ENCODE peak calls at places on chromosomes 13 and 19, in six cellular contexts. One of them, this sample, is unnamed.

GRCh38 chr13:107421951-107422350 is 793.4 kb downstream of the LIG4 start:
- DNase-seq in GM12878: no peak
- DNase-seq in A549: no peak
- DNase-seq in K562: no peak
- DNase-seq in HepG2: no peak
- DNase-seq in endothelial cell of umbilical vein: no peak
- DNase-seq in this sample: no peak

GRCh38 chr19:55460670-55461258 is 678 bp downstream of the ISOC2 start:
- DNase-seq in GM12878: no peak
- DNase-seq in A549: peak; percentile 75
- DNase-seq in K562: peak; percentile 92
- DNase-seq in HepG2: peak; percentile 84
- DNase-seq in endothelial cell of umbilical vein: peak; percentile 46
- DNase-seq in this sample: peak; percentile 72

GRCh38 chr19:51368366-51369282 is at the start of gene CLDND2:
- DNase-seq in GM12878: no peak
- DNase-seq in A549: no peak
- DNase-seq in K562: peak; percentile 50
- DNase-seq in HepG2: no peak
- DNase-seq in endothelial cell of umbilical vein: no peak
- DNase-seq in this sample: peak; percentile 86

GRCh38 chr13:114032121-114032799 is 58.4 kb upstream of the C13orf46 start:
- DNase-seq in GM12878: no peak
- DNase-seq in A549: no peak
- DNase-seq in K562: no peak
- DNase-seq in HepG2: peak; percentile 47
- DNase-seq in endothelial cell of umbilical vein: peak; percentile 84
- DNase-seq in this sample: no peak

GRCh38 chr13:78978381-78978998 is 319.5 kb upstream of the OBI1 start:
- DNase-seq in GM12878: peak; percentile 24
- DNase-seq in A549: peak; percentile 56
- DNase-seq in K562: peak; percentile 52
- DNase-seq in HepG2: peak; percentile 50
- DNase-seq in endothelial cell of umbilical vein: peak; percentile 70
- DNase-seq in this sample: peak; percentile 73

GRCh38 chr19:964116-964520 is 20.0 kb upstream of the WDR18 start:
- DNase-seq in GM12878: no peak
- DNase-seq in A549: no peak
- DNase-seq in K562: no peak
- DNase-seq in HepG2: no peak
- DNase-seq in endothelial cell of umbilical vein: no peak
- DNase-seq in this sample: no peak

GRCh38 chr19:29873801-29874575 is 62.2 kb downstream of the CCNE1 start:
- DNase-seq in GM12878: no peak
- DNase-seq in A549: no peak
- DNase-seq in K562: no peak
- DNase-seq in HepG2: no peak
- DNase-seq in endothelial cell of umbilical vein: no peak
- DNase-seq in this sample: no peak

GRCh38 chr19:2050349-2050990 is 574 bp downstream of the MKNK2 start:
- DNase-seq in GM12878: no peak
- DNase-seq in A549: no peak
- DNase-seq in K562: no peak
- DNase-seq in HepG2: no peak
- DNase-seq in endothelial cell of umbilical vein: no peak
- DNase-seq in this sample: no peak

GRCh38 chr19:15072930-15073647 is 8.9 kb upstream of the OR1I1 start:
- DNase-seq in GM12878: no peak
- DNase-seq in A549: no peak
- DNase-seq in K562: peak; percentile 18
- DNase-seq in HepG2: peak; percentile 39
- DNase-seq in endothelial cell of umbilical vein: no peak
- DNase-seq in this sample: no peak

GRCh38 chr13:94739235-94739634 is 26.9 kb upstream of the SOX21 start:
- DNase-seq in GM12878: no peak
- DNase-seq in A549: no peak
- DNase-seq in K562: no peak
- DNase-seq in HepG2: no peak
- DNase-seq in endothelial cell of umbilical vein: no peak
- DNase-seq in this sample: no peak

GRCh38 chr13:106318941-106319411 is 216.5 kb downstream of the EFNB2 start:
- DNase-seq in GM12878: no peak
- DNase-seq in A549: peak; percentile 47
- DNase-seq in K562: no peak
- DNase-seq in HepG2: no peak
- DNase-seq in endothelial cell of umbilical vein: peak; percentile 97
- DNase-seq in this sample: peak; percentile 74

GRCh38 chr13:70490320-70490935 is 382.2 kb upstream of the KLHL1 start:
- DNase-seq in GM12878: no peak
- DNase-seq in A549: no peak
- DNase-seq in K562: no peak
- DNase-seq in HepG2: no peak
- DNase-seq in endothelial cell of umbilical vein: no peak
- DNase-seq in this sample: no peak

GRCh38 chr19:3494559-3494958 is 5.9 kb downstream of the DOHH start:
- DNase-seq in GM12878: no peak
- DNase-seq in A549: no peak
- DNase-seq in K562: no peak
- DNase-seq in HepG2: no peak
- DNase-seq in endothelial cell of umbilical vein: no peak
- DNase-seq in this sample: no peak

GRCh38 chr13:109451726-109452125 is 334.7 kb downstream of the IRS2 start:
- DNase-seq in GM12878: no peak
- DNase-seq in A549: no peak
- DNase-seq in K562: no peak
- DNase-seq in HepG2: no peak
- DNase-seq in endothelial cell of umbilical vein: no peak
- DNase-seq in this sample: no peak

GRCh38 chr19:27740396-27740795 is 1472.6 kb downstream of the UQCRFS1 start:
- DNase-seq in GM12878: no peak
- DNase-seq in A549: no peak
- DNase-seq in K562: no peak
- DNase-seq in HepG2: no peak
- DNase-seq in endothelial cell of umbilical vein: no peak
- DNase-seq in this sample: no peak

GRCh38 chr13:26095338-26095737 is 43.5 kb upstream of the SHISA2 start:
- DNase-seq in GM12878: no peak
- DNase-seq in A549: no peak
- DNase-seq in K562: no peak
- DNase-seq in HepG2: no peak
- DNase-seq in endothelial cell of umbilical vein: no peak
- DNase-seq in this sample: no peak

GRCh38 chr19:8390617-8390981 is 439 bp downstream of the RAB11B start:
- DNase-seq in GM12878: peak; percentile 63
- DNase-seq in A549: peak; percentile 94
- DNase-seq in K562: peak; percentile 94
- DNase-seq in HepG2: peak; percentile 81
- DNase-seq in endothelial cell of umbilical vein: peak; percentile 96
- DNase-seq in this sample: peak; percentile 98

GRCh38 chr13:50127017-50127725 is 111.9 kb downstream of the KCNRG start:
- DNase-seq in GM12878: no peak
- DNase-seq in A549: no peak
- DNase-seq in K562: no peak
- DNase-seq in HepG2: no peak
- DNase-seq in endothelial cell of umbilical vein: no peak
- DNase-seq in this sample: no peak

GRCh38 chr13:79434578-79434977 is 28.5 kb upstream of the RBM26 start:
- DNase-seq in GM12878: no peak
- DNase-seq in A549: no peak
- DNase-seq in K562: no peak
- DNase-seq in HepG2: no peak
- DNase-seq in endothelial cell of umbilical vein: peak; percentile 70
- DNase-seq in this sample: no peak

GRCh38 chr13:61095885-61096284 is 319.8 kb downstream of the PCDH20 start:
- DNase-seq in GM12878: no peak
- DNase-seq in A549: no peak
- DNase-seq in K562: no peak
- DNase-seq in HepG2: no peak
- DNase-seq in endothelial cell of umbilical vein: no peak
- DNase-seq in this sample: no peak

GRCh38 chr19:7415163-7415856 is 66.6 kb downstream of the ARHGEF18 start:
- DNase-seq in GM12878: no peak
- DNase-seq in A549: peak; percentile 71
- DNase-seq in K562: no peak
- DNase-seq in HepG2: peak; percentile 74
- DNase-seq in endothelial cell of umbilical vein: no peak
- DNase-seq in this sample: no peak

GRCh38 chr19:10424011-10424637 is 3.8 kb downstream of the PDE4A start:
- DNase-seq in GM12878: no peak
- DNase-seq in A549: peak; percentile 82
- DNase-seq in K562: peak; percentile 92
- DNase-seq in HepG2: peak; percentile 58
- DNase-seq in endothelial cell of umbilical vein: peak; percentile 73
- DNase-seq in this sample: peak; percentile 94

GRCh38 chr13:87376081-87376480 is 295.1 kb upstream of the SLITRK5 start:
- DNase-seq in GM12878: no peak
- DNase-seq in A549: no peak
- DNase-seq in K562: no peak
- DNase-seq in HepG2: no peak
- DNase-seq in endothelial cell of umbilical vein: no peak
- DNase-seq in this sample: no peak

GRCh38 chr13:28499579-28499978 is 4.7 kb upstream of the FLT1 start:
- DNase-seq in GM12878: no peak
- DNase-seq in A549: no peak
- DNase-seq in K562: no peak
- DNase-seq in HepG2: no peak
- DNase-seq in endothelial cell of umbilical vein: no peak
- DNase-seq in this sample: no peak

GRCh38 chr19:50791594-50792245 is 1.5 kb downstream of the ACP4 start:
- DNase-seq in GM12878: no peak
- DNase-seq in A549: no peak
- DNase-seq in K562: no peak
- DNase-seq in HepG2: no peak
- DNase-seq in endothelial cell of umbilical vein: no peak
- DNase-seq in this sample: no peak

GRCh38 chr19:41462497-41462896 is 19.5 kb downstream of the ERICH4 start:
- DNase-seq in GM12878: no peak
- DNase-seq in A549: no peak
- DNase-seq in K562: no peak
- DNase-seq in HepG2: no peak
- DNase-seq in endothelial cell of umbilical vein: no peak
- DNase-seq in this sample: no peak

GRCh38 chr13:65268009-65268408 is 1962.1 kb downstream of the PCDH9 start:
- DNase-seq in GM12878: no peak
- DNase-seq in A549: no peak
- DNase-seq in K562: no peak
- DNase-seq in HepG2: no peak
- DNase-seq in endothelial cell of umbilical vein: no peak
- DNase-seq in this sample: no peak

GRCh38 chr13:30745917-30746686 is 10.8 kb downstream of the ALOX5AP start:
- DNase-seq in GM12878: no peak
- DNase-seq in A549: no peak
- DNase-seq in K562: no peak
- DNase-seq in HepG2: peak; percentile 65
- DNase-seq in endothelial cell of umbilical vein: peak; percentile 81
- DNase-seq in this sample: peak; percentile 66

GRCh38 chr13:30743319-30744055 is 8.1 kb downstream of the ALOX5AP start:
- DNase-seq in GM12878: no peak
- DNase-seq in A549: peak; percentile 89
- DNase-seq in K562: no peak
- DNase-seq in HepG2: peak; percentile 10
- DNase-seq in endothelial cell of umbilical vein: peak; percentile 89
- DNase-seq in this sample: peak; percentile 73

GRCh38 chr13:30744686-30745085 is 9.3 kb downstream of the ALOX5AP start:
- DNase-seq in GM12878: no peak
- DNase-seq in A549: no peak
- DNase-seq in K562: no peak
- DNase-seq in HepG2: peak; percentile 36
- DNase-seq in endothelial cell of umbilical vein: no peak
- DNase-seq in this sample: no peak

GRCh38 chr13:30742896-30743295 is 7.6 kb downstream of the ALOX5AP start:
- DNase-seq in GM12878: no peak
- DNase-seq in A549: no peak
- DNase-seq in K562: no peak
- DNase-seq in HepG2: no peak
- DNase-seq in endothelial cell of umbilical vein: no peak
- DNase-seq in this sample: no peak

GRCh38 chr13:30744056-30744684 is 8.8 kb downstream of the ALOX5AP start:
- DNase-seq in GM12878: peak; percentile 95
- DNase-seq in A549: peak; percentile 35
- DNase-seq in K562: peak; percentile 6
- DNase-seq in HepG2: peak; percentile 54
- DNase-seq in endothelial cell of umbilical vein: peak; percentile 36
- DNase-seq in this sample: peak; percentile 90
- TF ChIP-seq MYC in GM12878: peak; percentile 27
- TF ChIP-seq MYC in A549: no peak
- TF ChIP-seq MYC in K562: no peak
- TF ChIP-seq MYC in HepG2: no peak
- TF ChIP-seq MYC in endothelial cell of umbilical vein: no peak
- TF ChIP-seq MYC in this sample: no peak

GRCh38 chr13:98483636-98484288 is 93.1 kb downstream of the STK24 start:
- DNase-seq in GM12878: no peak
- DNase-seq in A549: no peak
- DNase-seq in K562: no peak
- DNase-seq in HepG2: no peak
- DNase-seq in endothelial cell of umbilical vein: peak; percentile 45
- DNase-seq in this sample: no peak

GRCh38 chr13:98484289-98485219 is 92.4 kb downstream of the STK24 start:
- DNase-seq in GM12878: no peak
- DNase-seq in A549: peak; percentile 96
- DNase-seq in K562: peak; percentile 81
- DNase-seq in HepG2: peak; percentile 91
- DNase-seq in endothelial cell of umbilical vein: peak; percentile 96
- DNase-seq in this sample: peak; percentile 93

GRCh38 chr13:98481511-98481951 is 95.4 kb downstream of the STK24 start:
- DNase-seq in GM12878: no peak
- DNase-seq in A549: no peak
- DNase-seq in K562: no peak
- DNase-seq in HepG2: no peak
- DNase-seq in endothelial cell of umbilical vein: no peak
- DNase-seq in this sample: no peak

GRCh38 chr13:98480915-98481510 is 95.9 kb downstream of the STK24 start:
- DNase-seq in GM12878: no peak
- DNase-seq in A549: no peak
- DNase-seq in K562: peak; percentile 72
- DNase-seq in HepG2: no peak
- DNase-seq in endothelial cell of umbilical vein: no peak
- DNase-seq in this sample: no peak

GRCh38 chr13:98482476-98483444 is 94.1 kb downstream of the STK24 start:
- DNase-seq in GM12878: no peak
- DNase-seq in A549: no peak
- DNase-seq in K562: no peak
- DNase-seq in HepG2: no peak
- DNase-seq in endothelial cell of umbilical vein: peak; percentile 87
- DNase-seq in this sample: peak; percentile 59
- TF ChIP-seq CTCF in GM12878: peak; percentile 54
- TF ChIP-seq CTCF in A549: no peak
- TF ChIP-seq CTCF in K562: peak; percentile 17
- TF ChIP-seq CTCF in HepG2: peak; percentile 54
- TF ChIP-seq CTCF in endothelial cell of umbilical vein: peak; percentile 47
- TF ChIP-seq CTCF in this sample: peak; percentile 20

GRCh38 chr13:31982124-31982523 is 49.5 kb upstream of the FRY start:
- DNase-seq in GM12878: no peak
- DNase-seq in A549: no peak
- DNase-seq in K562: no peak
- DNase-seq in HepG2: no peak
- DNase-seq in endothelial cell of umbilical vein: no peak
- DNase-seq in this sample: no peak
- TF ChIP-seq MYC in GM12878: no peak
- TF ChIP-seq MYC in A549: no peak
- TF ChIP-seq MYC in K562: no peak
- TF ChIP-seq MYC in HepG2: no peak
- TF ChIP-seq MYC in endothelial cell of umbilical vein: no peak
- TF ChIP-seq MYC in this sample: no peak

GRCh38 chr13:98349731-98350305 is 172.7 kb upstream of the RNF113B start:
- DNase-seq in GM12878: no peak
- DNase-seq in A549: peak; percentile 7
- DNase-seq in K562: peak; percentile 24
- DNase-seq in HepG2: peak; percentile 21
- DNase-seq in endothelial cell of umbilical vein: peak; percentile 10
- DNase-seq in this sample: peak; percentile 22
- TF ChIP-seq CTCF in GM12878: peak; percentile 38
- TF ChIP-seq CTCF in A549: no peak
- TF ChIP-seq CTCF in K562: peak; percentile 44
- TF ChIP-seq CTCF in HepG2: peak; percentile 65
- TF ChIP-seq CTCF in endothelial cell of umbilical vein: no peak
- TF ChIP-seq CTCF in this sample: no peak

This sample was measured in NB4.